ENCODE peak calls at places on chromosome 3, in seven cellular contexts. G, I, X, F, K, W and V are unnamed samples.

GRCh38 chr3:134846943-134847342 is 51.9 kb downstream of the EPHB1 start:
- DNase-seq in F (peak; percentile 93), I (no peak), X (no peak), G (peak; percentile 8), W (no peak), K (peak; percentile 16), V (no peak)

GRCh38 chr3:132417695-132418520 is 606 bp downstream of the DNAJC13 start:
- DNase-seq in W (no peak), F (peak; percentile 46), K (peak; percentile 35), I (peak; percentile 20), X (peak; percentile 48), G (peak; percentile 74), V (no peak)

GRCh38 chr3:112002458-112002971 is 3.8 kb downstream of the TAGLN3 start:
- DNase-seq in X (no peak), G (peak; percentile 91), I (no peak), W (no peak), K (no peak), F (no peak), V (no peak)

GRCh38 chr3:157148123-157148889 is 11.6 kb downstream of the CCNL1 start:
- DNase-seq in W (no peak), F (no peak), K (no peak), X (no peak), I (no peak), G (no peak), V (no peak)

GRCh38 chr3:10889206-10889960 is 73.4 kb downstream of the SLC6A11 start:
- DNase-seq in I (no peak), X (no peak), K (no peak), G (peak; percentile 64), W (no peak), F (no peak), V (no peak)

GRCh38 chr3:184912166-184912565 is 100.2 kb downstream of the VPS8 start:
- DNase-seq in K (no peak), I (no peak), F (no peak), W (no peak), X (no peak), G (no peak), V (no peak)

GRCh38 chr3:13021141-13021933 is 51.9 kb downstream of the IQSEC1 start:
- DNase-seq in X (peak; percentile 31), G (no peak), I (no peak), F (no peak), W (no peak), K (no peak), V (no peak)

GRCh38 chr3:188212308-188212969 is 58.5 kb downstream of the LPP start:
- DNase-seq in I (peak; percentile 83), K (peak; percentile 22), G (no peak), W (no peak), F (peak; percentile 79), X (no peak), V (no peak)

GRCh38 chr3:16103472-16103871 is 71.0 kb upstream of the GALNT15 start:
- DNase-seq in G (no peak), W (no peak), F (peak; percentile 99), X (no peak), K (no peak), I (peak; percentile 74), V (no peak)

GRCh38 chr3:168213920-168214319 is 118.2 kb upstream of the GOLIM4 start:
- DNase-seq in I (no peak), G (no peak), W (no peak), X (no peak), K (no peak), F (no peak), V (no peak)

GRCh38 chr3:10680796-10681195 is 135.2 kb upstream of the SLC6A11 start:
- DNase-seq in F (no peak), I (no peak), W (no peak), K (no peak), G (no peak), X (no peak), V (no peak)

GRCh38 chr3:171558183-171558696 is 98.0 kb upstream of the TNIK start:
- DNase-seq in K (no peak), F (no peak), X (no peak), I (no peak), G (no peak), W (no peak), V (no peak)

GRCh38 chr3:15113884-15114283 is 14.9 kb upstream of the RBSN start:
- DNase-seq in X (no peak), W (no peak), I (no peak), F (no peak), K (no peak), G (no peak), V (no peak)

GRCh38 chr3:133662256-133662773 is 574 bp upstream of the TOPBP1 start:
- DNase-seq in W (no peak), G (peak; percentile 51), I (no peak), K (no peak), X (no peak), F (peak; percentile 11), V (no peak)

GRCh38 chr3:117844676-117845075 is 1135.1 kb downstream of the TUSC7 start:
- DNase-seq in W (no peak), I (no peak), X (no peak), G (peak; percentile 56), F (peak; percentile 4), K (no peak), V (no peak)

GRCh38 chr3:169772530-169772950 is 656 bp upstream of the MYNN start:
- DNase-seq in F (peak; percentile 71), I (no peak), G (peak; percentile 81), W (no peak), X (peak; percentile 76), K (peak; percentile 60), V (peak; percentile 75)

GRCh38 chr3:129966876-129967275 is 7.6 kb upstream of the TRH start:
- DNase-seq in G (no peak), I (no peak), W (no peak), F (no peak), X (no peak), K (no peak), V (no peak)

GRCh38 chr3:72102057-72102711 is 317.2 kb upstream of the PROK2 start:
- DNase-seq in F (peak; percentile 31), X (no peak), G (no peak), I (no peak), K (no peak), W (no peak), V (no peak)

GRCh38 chr3:192091831-192092230 is 630.9 kb downstream of the PYDC2 start:
- DNase-seq in G (peak; percentile 24), X (no peak), K (no peak), I (no peak), F (peak; percentile 3), W (no peak), V (no peak)

GRCh38 chr3:186339180-186339912 is 22.7 kb downstream of the DGKG start:
- DNase-seq in I (no peak), F (no peak), W (no peak), X (no peak), K (no peak), G (no peak), V (no peak)

GRCh38 chr3:25505581-25505980 is 77.5 kb downstream of the RARB start:
- DNase-seq in K (no peak), W (no peak), F (no peak), I (no peak), G (no peak), X (no peak), V (no peak)

GRCh38 chr3:159861369-159861987 is 127.2 kb upstream of the IL12A start:
- DNase-seq in I (no peak), K (no peak), X (no peak), W (no peak), F (no peak), G (peak; percentile 45), V (no peak)

GRCh38 chr3:10594915-10595314 is 89.5 kb upstream of the ATP2B2 start:
- DNase-seq in G (peak; percentile 58), X (peak; percentile 15), K (peak; percentile 86), F (peak; percentile 37), W (peak; percentile 43), I (peak; percentile 18), V (peak; percentile 92)

GRCh38 chr3:136114421-136114820 is 81.7 kb downstream of the MSL2 start:
- DNase-seq in K (peak; percentile 5), W (no peak), I (no peak), X (no peak), F (no peak), G (no peak), V (no peak)

GRCh38 chr3:140343709-140344417 is 334.0 kb upstream of the TRIM42 start:
- DNase-seq in W (no peak), G (peak; percentile 34), F (no peak), X (no peak), I (no peak), K (no peak), V (no peak)